ENCODE peak calls at places on chromosome 19, in ten cellular contexts. One of them, this sample, is unnamed.

GRCh38 chr19:7822910-7823515 is 7.0 kb upstream of the EVI5L start:
- DNase-seq in fibroblast of lung: no peak
- DNase-seq in heart left ventricle: no peak
- DNase-seq in bronchial epithelial cell: no peak
- DNase-seq in Caco-2: no peak
- DNase-seq in fibroblast of the aortic adventitia: no peak
- DNase-seq in left lung: no peak
- DNase-seq in Peyer's patch: no peak
- DNase-seq in CD8-positive, alpha-beta memory T cell: no peak
- DNase-seq in BJ: no peak
- DNase-seq in this sample: no peak

GRCh38 chr19:30523791-30524190 is 151.6 kb downstream of the ZNF536 start:
- DNase-seq in fibroblast of lung: no peak
- DNase-seq in heart left ventricle: no peak
- DNase-seq in bronchial epithelial cell: no peak
- DNase-seq in Caco-2: no peak
- DNase-seq in fibroblast of the aortic adventitia: no peak
- DNase-seq in left lung: no peak
- DNase-seq in Peyer's patch: no peak
- DNase-seq in CD8-positive, alpha-beta memory T cell: no peak
- DNase-seq in BJ: no peak
- DNase-seq in this sample: no peak

GRCh38 chr19:51107406-51108065 is 673 bp downstream of the CTU1 start:
- DNase-seq in fibroblast of lung: peak; percentile 16
- DNase-seq in heart left ventricle: no peak
- DNase-seq in bronchial epithelial cell: no peak
- DNase-seq in Caco-2: no peak
- DNase-seq in fibroblast of the aortic adventitia: peak; percentile 20
- DNase-seq in left lung: no peak
- DNase-seq in Peyer's patch: no peak
- DNase-seq in CD8-positive, alpha-beta memory T cell: no peak
- DNase-seq in BJ: no peak
- DNase-seq in this sample: no peak

GRCh38 chr19:45607071-45608029 is 5.3 kb upstream of the GPR4 start:
- DNase-seq in fibroblast of lung: peak; percentile 71
- DNase-seq in heart left ventricle: peak; percentile 78
- DNase-seq in bronchial epithelial cell: peak; percentile 44
- DNase-seq in Caco-2: peak; percentile 78
- DNase-seq in fibroblast of the aortic adventitia: peak; percentile 76
- DNase-seq in left lung: peak; percentile 68
- DNase-seq in Peyer's patch: peak; percentile 86
- DNase-seq in CD8-positive, alpha-beta memory T cell: peak; percentile 23
- DNase-seq in BJ: no peak
- DNase-seq in this sample: no peak

GRCh38 chr19:11324079-11324661 is 15.3 kb downstream of the RAB3D start:
- DNase-seq in fibroblast of lung: peak; percentile 95
- DNase-seq in heart left ventricle: peak; percentile 84
- DNase-seq in bronchial epithelial cell: peak; percentile 93
- DNase-seq in Caco-2: no peak
- DNase-seq in fibroblast of the aortic adventitia: peak; percentile 95
- DNase-seq in left lung: peak; percentile 85
- DNase-seq in Peyer's patch: peak; percentile 83
- DNase-seq in CD8-positive, alpha-beta memory T cell: no peak
- DNase-seq in BJ: peak; percentile 92
- DNase-seq in this sample: peak; percentile 84

GRCh38 chr19:2462635-2463421 is 6.1 kb upstream of the LMNB2 start:
- DNase-seq in fibroblast of lung: peak; percentile 96
- DNase-seq in heart left ventricle: peak; percentile 92
- DNase-seq in bronchial epithelial cell: peak; percentile 37
- DNase-seq in Caco-2: peak; percentile 87
- DNase-seq in fibroblast of the aortic adventitia: peak; percentile 98
- DNase-seq in left lung: peak; percentile 78
- DNase-seq in Peyer's patch: peak; percentile 81
- DNase-seq in CD8-positive, alpha-beta memory T cell: no peak
- DNase-seq in BJ: peak; percentile 57
- DNase-seq in this sample: peak; percentile 80

GRCh38 chr19:45340899-45341453 is 426 bp downstream of the KLC3 start:
- DNase-seq in fibroblast of lung: peak; percentile 15
- DNase-seq in heart left ventricle: no peak
- DNase-seq in bronchial epithelial cell: peak; percentile 21
- DNase-seq in Caco-2: no peak
- DNase-seq in fibroblast of the aortic adventitia: peak; percentile 18
- DNase-seq in left lung: no peak
- DNase-seq in Peyer's patch: no peak
- DNase-seq in CD8-positive, alpha-beta memory T cell: no peak
- DNase-seq in BJ: no peak
- DNase-seq in this sample: no peak

GRCh38 chr19:16030964-16031871 is 45.1 kb upstream of the TPM4 start:
- DNase-seq in fibroblast of lung: no peak
- DNase-seq in heart left ventricle: no peak
- DNase-seq in bronchial epithelial cell: no peak
- DNase-seq in Caco-2: no peak
- DNase-seq in fibroblast of the aortic adventitia: no peak
- DNase-seq in left lung: no peak
- DNase-seq in Peyer's patch: peak; percentile 41
- DNase-seq in CD8-positive, alpha-beta memory T cell: no peak
- DNase-seq in BJ: no peak
- DNase-seq in this sample: no peak

GRCh38 chr19:6150289-6150688 is 14.8 kb downstream of the ACSBG2 start:
- DNase-seq in fibroblast of lung: no peak
- DNase-seq in heart left ventricle: no peak
- DNase-seq in bronchial epithelial cell: no peak
- DNase-seq in Caco-2: no peak
- DNase-seq in fibroblast of the aortic adventitia: no peak
- DNase-seq in left lung: no peak
- DNase-seq in Peyer's patch: no peak
- DNase-seq in CD8-positive, alpha-beta memory T cell: no peak
- DNase-seq in BJ: no peak
- DNase-seq in this sample: no peak

GRCh38 chr19:49849433-49850220 is 1.3 kb upstream of the PTOV1 start:
- DNase-seq in fibroblast of lung: no peak
- DNase-seq in heart left ventricle: no peak
- DNase-seq in bronchial epithelial cell: no peak
- DNase-seq in Caco-2: no peak
- DNase-seq in fibroblast of the aortic adventitia: no peak
- DNase-seq in left lung: no peak
- DNase-seq in Peyer's patch: no peak
- DNase-seq in CD8-positive, alpha-beta memory T cell: no peak
- DNase-seq in BJ: no peak
- DNase-seq in this sample: no peak
- H3K4me3 ChIP-seq in fibroblast of lung: peak overlapping the region; percentile 84
- H3K4me3 ChIP-seq in heart left ventricle: peak overlapping the region; percentile 67
- H3K4me3 ChIP-seq in bronchial epithelial cell: no peak overlapping the region
- H3K4me3 ChIP-seq in Caco-2: peak overlapping the region; percentile 73
- H3K4me3 ChIP-seq in fibroblast of the aortic adventitia: peak overlapping the region; percentile 90
- H3K4me3 ChIP-seq in left lung: peak overlapping the region; percentile 83
- H3K4me3 ChIP-seq in Peyer's patch: peak overlapping the region; percentile 98
- H3K4me3 ChIP-seq in CD8-positive, alpha-beta memory T cell: peak overlapping the region; percentile 79
- H3K4me3 ChIP-seq in BJ: no peak overlapping the region
- H3K4me3 ChIP-seq in this sample: peak overlapping the region; percentile 77

DNA sequence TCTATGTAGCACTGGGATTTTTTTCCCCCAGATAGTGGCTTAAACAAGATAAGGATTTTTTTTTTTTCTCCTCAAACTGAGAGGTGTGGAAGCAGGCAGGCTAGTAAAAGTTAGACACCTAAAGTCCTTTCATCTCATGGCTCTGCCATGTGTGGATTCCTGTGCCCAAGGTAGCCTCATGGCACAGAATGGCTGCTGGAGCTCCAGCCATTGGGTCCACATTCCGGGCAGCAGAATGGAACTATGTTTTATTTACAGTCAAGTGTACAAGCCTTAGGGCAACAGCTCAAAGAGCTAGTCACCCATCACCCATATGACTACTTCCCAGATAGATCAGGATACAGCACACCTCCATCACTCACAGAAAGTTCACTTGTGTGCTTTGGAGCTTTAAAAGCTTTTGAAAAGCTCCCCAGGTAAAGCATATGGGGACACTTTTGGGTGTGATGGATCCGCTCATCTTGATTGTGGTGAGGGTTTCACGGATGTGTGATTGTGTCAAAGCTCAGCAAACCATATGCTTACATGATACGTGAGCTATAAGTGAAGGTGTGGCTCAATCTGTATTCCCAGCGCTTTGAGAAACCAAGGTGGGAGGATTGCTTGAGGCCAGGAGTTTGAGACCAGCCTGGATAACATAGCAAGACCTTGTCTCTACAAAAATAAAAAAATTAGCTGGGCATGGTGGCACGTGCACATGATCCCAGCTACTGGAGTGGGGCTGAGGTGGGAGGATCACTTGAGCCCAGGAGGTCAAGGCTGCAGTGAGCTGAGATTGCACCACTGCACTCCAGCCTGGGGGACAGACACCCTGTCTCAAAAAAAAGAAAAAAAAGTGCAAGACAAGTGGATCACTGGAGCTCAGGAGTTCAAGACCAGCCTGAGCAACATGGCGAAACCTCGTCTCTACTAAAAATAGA is 18.1 kb downstream of the PGLS start:
- DNase-seq in fibroblast of lung: no peak
- DNase-seq in heart left ventricle: no peak
- DNase-seq in bronchial epithelial cell: no peak
- DNase-seq in Caco-2: no peak
- DNase-seq in fibroblast of the aortic adventitia: no peak
- DNase-seq in left lung: no peak
- DNase-seq in Peyer's patch: no peak
- DNase-seq in CD8-positive, alpha-beta memory T cell: no peak
- DNase-seq in BJ: no peak
- DNase-seq in this sample: no peak
- H3K4me3 ChIP-seq in fibroblast of lung: no peak overlapping the region
- H3K4me3 ChIP-seq in heart left ventricle: no peak overlapping the region
- H3K4me3 ChIP-seq in bronchial epithelial cell: no peak overlapping the region
- H3K4me3 ChIP-seq in Caco-2: no peak overlapping the region
- H3K4me3 ChIP-seq in fibroblast of the aortic adventitia: no peak overlapping the region
- H3K4me3 ChIP-seq in left lung: no peak overlapping the region
- H3K4me3 ChIP-seq in Peyer's patch: no peak overlapping the region
- H3K4me3 ChIP-seq in CD8-positive, alpha-beta memory T cell: no peak overlapping the region
- H3K4me3 ChIP-seq in BJ: no peak overlapping the region
- H3K4me3 ChIP-seq in this sample: no peak overlapping the region

GRCh38 chr19:56670401-56670960 is 1.1 kb downstream of the ZNF835 start:
- DNase-seq in fibroblast of lung: no peak
- DNase-seq in heart left ventricle: no peak
- DNase-seq in bronchial epithelial cell: no peak
- DNase-seq in Caco-2: no peak
- DNase-seq in fibroblast of the aortic adventitia: no peak
- DNase-seq in left lung: no peak
- DNase-seq in Peyer's patch: no peak
- DNase-seq in CD8-positive, alpha-beta memory T cell: no peak
- DNase-seq in BJ: no peak
- DNase-seq in this sample: no peak

GRCh38 chr19:56667311-56667870 is 4.2 kb downstream of the ZNF835 start:
- DNase-seq in fibroblast of lung: no peak
- DNase-seq in heart left ventricle: no peak
- DNase-seq in bronchial epithelial cell: no peak
- DNase-seq in Caco-2: no peak
- DNase-seq in fibroblast of the aortic adventitia: no peak
- DNase-seq in left lung: no peak
- DNase-seq in Peyer's patch: no peak
- DNase-seq in CD8-positive, alpha-beta memory T cell: no peak
- DNase-seq in BJ: no peak
- DNase-seq in this sample: no peak

GRCh38 chr19:56668676-56669075 is 2.9 kb downstream of the ZNF835 start:
- DNase-seq in fibroblast of lung: no peak
- DNase-seq in heart left ventricle: no peak
- DNase-seq in bronchial epithelial cell: no peak
- DNase-seq in Caco-2: no peak
- DNase-seq in fibroblast of the aortic adventitia: no peak
- DNase-seq in left lung: no peak
- DNase-seq in Peyer's patch: no peak
- DNase-seq in CD8-positive, alpha-beta memory T cell: no peak
- DNase-seq in BJ: no peak
- DNase-seq in this sample: no peak

GRCh38 chr19:56671613-56671994 is at the start of gene ZNF835:
- DNase-seq in fibroblast of lung: peak; percentile 70
- DNase-seq in heart left ventricle: peak; percentile 98
- DNase-seq in bronchial epithelial cell: peak; percentile 18
- DNase-seq in Caco-2: no peak
- DNase-seq in fibroblast of the aortic adventitia: no peak
- DNase-seq in left lung: peak; percentile 95
- DNase-seq in Peyer's patch: peak; percentile 96
- DNase-seq in CD8-positive, alpha-beta memory T cell: peak; percentile 58
- DNase-seq in BJ: no peak
- DNase-seq in this sample: no peak

DNA sequence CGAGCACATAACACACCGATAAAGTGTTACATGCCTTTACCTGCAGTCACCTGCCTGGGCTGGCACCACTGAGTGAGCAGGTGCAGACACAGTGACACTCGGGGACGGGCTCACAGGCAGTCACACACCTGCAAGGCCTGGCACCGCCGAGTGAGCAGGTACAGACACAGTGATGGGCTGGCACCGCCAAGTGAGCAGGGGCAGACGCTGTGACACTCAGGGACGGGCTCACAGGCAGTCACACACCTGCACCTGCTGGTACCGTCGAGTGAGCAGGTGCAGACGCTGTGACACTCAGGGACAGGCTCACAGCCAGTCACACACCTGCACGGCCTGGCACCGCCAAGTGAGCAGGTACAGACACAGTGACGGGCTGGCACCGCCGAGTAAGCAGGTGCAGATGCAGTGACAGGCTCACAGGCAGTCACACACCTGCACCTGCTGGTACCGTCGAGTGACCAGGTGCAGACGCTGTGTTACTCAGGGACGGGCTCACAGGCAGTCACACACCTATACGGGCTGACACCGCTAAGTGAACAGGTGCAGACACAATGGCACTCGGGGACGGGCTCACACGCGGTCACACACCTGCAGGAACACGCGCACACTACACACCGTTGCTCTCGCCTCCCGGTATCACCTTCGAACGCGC is 470 bp downstream of the ZNF835 start:
- DNase-seq in fibroblast of lung: no peak
- DNase-seq in heart left ventricle: peak; percentile 42
- DNase-seq in bronchial epithelial cell: no peak
- DNase-seq in Caco-2: no peak
- DNase-seq in fibroblast of the aortic adventitia: no peak
- DNase-seq in left lung: no peak
- DNase-seq in Peyer's patch: no peak
- DNase-seq in CD8-positive, alpha-beta memory T cell: no peak
- DNase-seq in BJ: no peak
- DNase-seq in this sample: no peak
- H3K4me3 ChIP-seq in fibroblast of lung: peak overlapping the region; percentile 59
- H3K4me3 ChIP-seq in heart left ventricle: peak overlapping the region; percentile 89
- H3K4me3 ChIP-seq in bronchial epithelial cell: no peak overlapping the region
- H3K4me3 ChIP-seq in Caco-2: no peak overlapping the region
- H3K4me3 ChIP-seq in fibroblast of the aortic adventitia: no peak overlapping the region
- H3K4me3 ChIP-seq in left lung: peak overlapping the region; percentile 62
- H3K4me3 ChIP-seq in Peyer's patch: peak overlapping the region; percentile 59
- H3K4me3 ChIP-seq in CD8-positive, alpha-beta memory T cell: peak overlapping the region; percentile 40
- H3K4me3 ChIP-seq in BJ: no peak overlapping the region
- H3K4me3 ChIP-seq in this sample: peak overlapping the region; percentile 34

DNA sequence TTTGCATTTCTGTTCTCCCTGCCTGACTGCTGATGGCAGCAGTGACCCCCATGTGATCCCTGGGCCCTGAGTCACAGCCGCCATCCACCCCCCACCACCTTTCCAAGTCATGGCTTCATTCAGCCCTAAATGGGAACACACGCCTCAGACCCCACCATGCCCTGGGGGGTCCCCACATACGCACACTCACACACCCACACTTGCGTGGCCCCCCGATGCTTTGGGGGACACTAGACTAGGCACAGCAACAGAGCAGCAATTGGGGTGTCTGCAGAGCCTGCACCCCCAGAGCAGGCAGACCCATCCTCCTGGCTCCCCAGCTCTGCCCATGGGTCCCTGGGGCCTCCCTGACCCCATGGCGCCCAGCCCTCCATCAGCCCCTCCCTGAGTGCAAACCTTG is 5.5 kb upstream of the ISYNA1 start:
- DNase-seq in fibroblast of lung: no peak
- DNase-seq in heart left ventricle: no peak
- DNase-seq in bronchial epithelial cell: no peak
- DNase-seq in Caco-2: no peak
- DNase-seq in fibroblast of the aortic adventitia: no peak
- DNase-seq in left lung: no peak
- DNase-seq in Peyer's patch: no peak
- DNase-seq in CD8-positive, alpha-beta memory T cell: no peak
- DNase-seq in BJ: no peak
- DNase-seq in this sample: no peak
- H3K4me3 ChIP-seq in fibroblast of lung: no peak overlapping the region
- H3K4me3 ChIP-seq in heart left ventricle: no peak overlapping the region
- H3K4me3 ChIP-seq in bronchial epithelial cell: no peak overlapping the region
- H3K4me3 ChIP-seq in Caco-2: no peak overlapping the region
- H3K4me3 ChIP-seq in fibroblast of the aortic adventitia: no peak overlapping the region
- H3K4me3 ChIP-seq in left lung: no peak overlapping the region
- H3K4me3 ChIP-seq in Peyer's patch: no peak overlapping the region
- H3K4me3 ChIP-seq in CD8-positive, alpha-beta memory T cell: no peak overlapping the region
- H3K4me3 ChIP-seq in BJ: no peak overlapping the region
- H3K4me3 ChIP-seq in this sample: no peak overlapping the region

This sample was measured in skeletal muscle cell.